ENCODE peak calls at places on chromosomes 4 and X, in eight cellular contexts. One of them, this sample, is unnamed.

GRCh38 chrX:136397001-136397400 is 90.7 kb upstream of the BRS3 start:
- DNase-seq in activated T-helper 1 cell treated with anti-CD3 and anti-CD28 coated beads, Interleukin-2, amount 50 U/mL, for 16 hours: no peak
- DNase-seq in GM12891: no peak
- DNase-seq in HCEC 1CT: peak; percentile 4
- DNase-seq in NCI-H510A: no peak
- DNase-seq in hippocampal formation: no peak
- DNase-seq in tibial nerve: no peak
- DNase-seq in stimulated activated CD4-positive, alpha-beta T cell treated with anti-CD3 and anti-CD28 coated beads, Interleukin-4, amount 100 ng/mL, for 48 hours: no peak
- DNase-seq in this sample: no peak

GRCh38 chr4:6913350-6913749 is 3.7 kb downstream of the TBC1D14 start:
- DNase-seq in activated T-helper 1 cell treated with anti-CD3 and anti-CD28 coated beads, Interleukin-2, amount 50 U/mL, for 16 hours: no peak
- DNase-seq in GM12891: no peak
- DNase-seq in HCEC 1CT: no peak
- DNase-seq in NCI-H510A: no peak
- DNase-seq in hippocampal formation: no peak
- DNase-seq in tibial nerve: no peak
- DNase-seq in stimulated activated CD4-positive, alpha-beta T cell treated with anti-CD3 and anti-CD28 coated beads, Interleukin-4, amount 100 ng/mL, for 48 hours: no peak
- DNase-seq in this sample: no peak

GRCh38 chrX:113644426-113644825 is 803.8 kb upstream of the AMOT start:
- DNase-seq in activated T-helper 1 cell treated with anti-CD3 and anti-CD28 coated beads, Interleukin-2, amount 50 U/mL, for 16 hours: no peak
- DNase-seq in GM12891: no peak
- DNase-seq in HCEC 1CT: peak; percentile 73
- DNase-seq in NCI-H510A: no peak
- DNase-seq in hippocampal formation: no peak
- DNase-seq in tibial nerve: no peak
- DNase-seq in stimulated activated CD4-positive, alpha-beta T cell treated with anti-CD3 and anti-CD28 coated beads, Interleukin-4, amount 100 ng/mL, for 48 hours: no peak
- DNase-seq in this sample: no peak

GRCh38 chr4:53192017-53192416 is 173.8 kb downstream of the SCFD2 start:
- DNase-seq in activated T-helper 1 cell treated with anti-CD3 and anti-CD28 coated beads, Interleukin-2, amount 50 U/mL, for 16 hours: no peak
- DNase-seq in GM12891: no peak
- DNase-seq in HCEC 1CT: no peak
- DNase-seq in NCI-H510A: no peak
- DNase-seq in hippocampal formation: no peak
- DNase-seq in tibial nerve: no peak
- DNase-seq in stimulated activated CD4-positive, alpha-beta T cell treated with anti-CD3 and anti-CD28 coated beads, Interleukin-4, amount 100 ng/mL, for 48 hours: no peak
- DNase-seq in this sample: no peak

GRCh38 chr4:147674073-147674472 is 9.9 kb downstream of the PRMT9 start:
- DNase-seq in activated T-helper 1 cell treated with anti-CD3 and anti-CD28 coated beads, Interleukin-2, amount 50 U/mL, for 16 hours: no peak
- DNase-seq in GM12891: no peak
- DNase-seq in HCEC 1CT: no peak
- DNase-seq in NCI-H510A: no peak
- DNase-seq in hippocampal formation: no peak
- DNase-seq in tibial nerve: no peak
- DNase-seq in stimulated activated CD4-positive, alpha-beta T cell treated with anti-CD3 and anti-CD28 coated beads, Interleukin-4, amount 100 ng/mL, for 48 hours: no peak
- DNase-seq in this sample: no peak

GRCh38 chr4:24657768-24658617 is 73.6 kb upstream of the DHX15 start:
- DNase-seq in activated T-helper 1 cell treated with anti-CD3 and anti-CD28 coated beads, Interleukin-2, amount 50 U/mL, for 16 hours: no peak
- DNase-seq in GM12891: peak; percentile 21
- DNase-seq in HCEC 1CT: peak; percentile 17
- DNase-seq in NCI-H510A: no peak
- DNase-seq in hippocampal formation: peak; percentile 82
- DNase-seq in tibial nerve: peak; percentile 36
- DNase-seq in stimulated activated CD4-positive, alpha-beta T cell treated with anti-CD3 and anti-CD28 coated beads, Interleukin-4, amount 100 ng/mL, for 48 hours: no peak
- DNase-seq in this sample: no peak

GRCh38 chr4:85747871-85748491 is 273.0 kb downstream of the ARHGAP24 start:
- DNase-seq in activated T-helper 1 cell treated with anti-CD3 and anti-CD28 coated beads, Interleukin-2, amount 50 U/mL, for 16 hours: no peak
- DNase-seq in GM12891: peak; percentile 26
- DNase-seq in HCEC 1CT: peak; percentile 54
- DNase-seq in NCI-H510A: peak; percentile 33
- DNase-seq in hippocampal formation: peak; percentile 12
- DNase-seq in tibial nerve: no peak
- DNase-seq in stimulated activated CD4-positive, alpha-beta T cell treated with anti-CD3 and anti-CD28 coated beads, Interleukin-4, amount 100 ng/mL, for 48 hours: no peak
- DNase-seq in this sample: no peak

GRCh38 chrX:154436597-154437397 is at the start of gene GDI1:
- DNase-seq in activated T-helper 1 cell treated with anti-CD3 and anti-CD28 coated beads, Interleukin-2, amount 50 U/mL, for 16 hours: peak; percentile 47
- DNase-seq in GM12891: peak; percentile 75
- DNase-seq in HCEC 1CT: peak; percentile 37
- DNase-seq in NCI-H510A: peak; percentile 49
- DNase-seq in hippocampal formation: no peak
- DNase-seq in tibial nerve: no peak
- DNase-seq in stimulated activated CD4-positive, alpha-beta T cell treated with anti-CD3 and anti-CD28 coated beads, Interleukin-4, amount 100 ng/mL, for 48 hours: peak; percentile 38
- DNase-seq in this sample: peak; percentile 57

GRCh38 chr4:118749347-118749988 is 64.3 kb downstream of the METTL14 start:
- DNase-seq in activated T-helper 1 cell treated with anti-CD3 and anti-CD28 coated beads, Interleukin-2, amount 50 U/mL, for 16 hours: no peak
- DNase-seq in GM12891: no peak
- DNase-seq in HCEC 1CT: no peak
- DNase-seq in NCI-H510A: no peak
- DNase-seq in hippocampal formation: no peak
- DNase-seq in tibial nerve: no peak
- DNase-seq in stimulated activated CD4-positive, alpha-beta T cell treated with anti-CD3 and anti-CD28 coated beads, Interleukin-4, amount 100 ng/mL, for 48 hours: no peak
- DNase-seq in this sample: no peak

GRCh38 chr4:999863-1000425 is 6.7 kb upstream of the SLC26A1 start:
- DNase-seq in activated T-helper 1 cell treated with anti-CD3 and anti-CD28 coated beads, Interleukin-2, amount 50 U/mL, for 16 hours: no peak
- DNase-seq in GM12891: no peak
- DNase-seq in HCEC 1CT: no peak
- DNase-seq in NCI-H510A: no peak
- DNase-seq in hippocampal formation: no peak
- DNase-seq in tibial nerve: no peak
- DNase-seq in stimulated activated CD4-positive, alpha-beta T cell treated with anti-CD3 and anti-CD28 coated beads, Interleukin-4, amount 100 ng/mL, for 48 hours: no peak
- DNase-seq in this sample: no peak

GRCh38 chr4:165096776-165097175 is 15.9 kb downstream of the TMEM192 start:
- DNase-seq in activated T-helper 1 cell treated with anti-CD3 and anti-CD28 coated beads, Interleukin-2, amount 50 U/mL, for 16 hours: no peak
- DNase-seq in GM12891: no peak
- DNase-seq in HCEC 1CT: peak; percentile 3
- DNase-seq in NCI-H510A: no peak
- DNase-seq in hippocampal formation: no peak
- DNase-seq in tibial nerve: no peak
- DNase-seq in stimulated activated CD4-positive, alpha-beta T cell treated with anti-CD3 and anti-CD28 coated beads, Interleukin-4, amount 100 ng/mL, for 48 hours: no peak
- DNase-seq in this sample: no peak

GRCh38 chr4:150315175-150315574 is 236.9 kb downstream of the DCLK2 start:
- DNase-seq in activated T-helper 1 cell treated with anti-CD3 and anti-CD28 coated beads, Interleukin-2, amount 50 U/mL, for 16 hours: no peak
- DNase-seq in GM12891: no peak
- DNase-seq in HCEC 1CT: no peak
- DNase-seq in NCI-H510A: no peak
- DNase-seq in hippocampal formation: no peak
- DNase-seq in tibial nerve: no peak
- DNase-seq in stimulated activated CD4-positive, alpha-beta T cell treated with anti-CD3 and anti-CD28 coated beads, Interleukin-4, amount 100 ng/mL, for 48 hours: no peak
- DNase-seq in this sample: no peak

GRCh38 chr4:105106416-105106815 is 40.3 kb upstream of the TET2 start:
- DNase-seq in activated T-helper 1 cell treated with anti-CD3 and anti-CD28 coated beads, Interleukin-2, amount 50 U/mL, for 16 hours: no peak
- DNase-seq in GM12891: no peak
- DNase-seq in HCEC 1CT: no peak
- DNase-seq in NCI-H510A: no peak
- DNase-seq in hippocampal formation: no peak
- DNase-seq in tibial nerve: no peak
- DNase-seq in stimulated activated CD4-positive, alpha-beta T cell treated with anti-CD3 and anti-CD28 coated beads, Interleukin-4, amount 100 ng/mL, for 48 hours: no peak
- DNase-seq in this sample: no peak

GRCh38 chrX:74492720-74493201 is 71.5 kb downstream of the SLC16A2 start:
- DNase-seq in activated T-helper 1 cell treated with anti-CD3 and anti-CD28 coated beads, Interleukin-2, amount 50 U/mL, for 16 hours: no peak
- DNase-seq in GM12891: no peak
- DNase-seq in HCEC 1CT: no peak
- DNase-seq in NCI-H510A: no peak
- DNase-seq in hippocampal formation: no peak
- DNase-seq in tibial nerve: no peak
- DNase-seq in stimulated activated CD4-positive, alpha-beta T cell treated with anti-CD3 and anti-CD28 coated beads, Interleukin-4, amount 100 ng/mL, for 48 hours: peak; percentile 6
- DNase-seq in this sample: peak; percentile 66

GRCh38 chr4:77449996-77450395 is 155.6 kb upstream of the CXCL13 start:
- DNase-seq in activated T-helper 1 cell treated with anti-CD3 and anti-CD28 coated beads, Interleukin-2, amount 50 U/mL, for 16 hours: no peak
- DNase-seq in GM12891: no peak
- DNase-seq in HCEC 1CT: no peak
- DNase-seq in NCI-H510A: no peak
- DNase-seq in hippocampal formation: no peak
- DNase-seq in tibial nerve: no peak
- DNase-seq in stimulated activated CD4-positive, alpha-beta T cell treated with anti-CD3 and anti-CD28 coated beads, Interleukin-4, amount 100 ng/mL, for 48 hours: no peak
- DNase-seq in this sample: no peak

GRCh38 chr4:159487284-159487747 is 384.4 kb downstream of the RAPGEF2 start:
- DNase-seq in activated T-helper 1 cell treated with anti-CD3 and anti-CD28 coated beads, Interleukin-2, amount 50 U/mL, for 16 hours: no peak
- DNase-seq in GM12891: peak; percentile 10
- DNase-seq in HCEC 1CT: peak; percentile 55
- DNase-seq in NCI-H510A: peak; percentile 11
- DNase-seq in hippocampal formation: peak; percentile 37
- DNase-seq in tibial nerve: no peak
- DNase-seq in stimulated activated CD4-positive, alpha-beta T cell treated with anti-CD3 and anti-CD28 coated beads, Interleukin-4, amount 100 ng/mL, for 48 hours: peak; percentile 6
- DNase-seq in this sample: peak; percentile 21

GRCh38 chr4:63742882-63743281 is 666.4 kb downstream of the TECRL start:
- DNase-seq in activated T-helper 1 cell treated with anti-CD3 and anti-CD28 coated beads, Interleukin-2, amount 50 U/mL, for 16 hours: no peak
- DNase-seq in GM12891: no peak
- DNase-seq in HCEC 1CT: no peak
- DNase-seq in NCI-H510A: no peak
- DNase-seq in hippocampal formation: no peak
- DNase-seq in tibial nerve: no peak
- DNase-seq in stimulated activated CD4-positive, alpha-beta T cell treated with anti-CD3 and anti-CD28 coated beads, Interleukin-4, amount 100 ng/mL, for 48 hours: no peak
- DNase-seq in this sample: no peak

GRCh38 chr4:122842984-122843531 is 16.4 kb downstream of the FGF2 start:
- DNase-seq in activated T-helper 1 cell treated with anti-CD3 and anti-CD28 coated beads, Interleukin-2, amount 50 U/mL, for 16 hours: no peak
- DNase-seq in GM12891: no peak
- DNase-seq in HCEC 1CT: no peak
- DNase-seq in NCI-H510A: no peak
- DNase-seq in hippocampal formation: no peak
- DNase-seq in tibial nerve: no peak
- DNase-seq in stimulated activated CD4-positive, alpha-beta T cell treated with anti-CD3 and anti-CD28 coated beads, Interleukin-4, amount 100 ng/mL, for 48 hours: no peak
- DNase-seq in this sample: no peak

GRCh38 chr4:170374770-170375169 is 285.0 kb upstream of the AADAT start:
- DNase-seq in activated T-helper 1 cell treated with anti-CD3 and anti-CD28 coated beads, Interleukin-2, amount 50 U/mL, for 16 hours: no peak
- DNase-seq in GM12891: peak; percentile 18
- DNase-seq in HCEC 1CT: peak; percentile 1
- DNase-seq in NCI-H510A: no peak
- DNase-seq in hippocampal formation: no peak
- DNase-seq in tibial nerve: no peak
- DNase-seq in stimulated activated CD4-positive, alpha-beta T cell treated with anti-CD3 and anti-CD28 coated beads, Interleukin-4, amount 100 ng/mL, for 48 hours: no peak
- DNase-seq in this sample: peak; percentile 65

GRCh38 chrX:39196192-39197102 is 395.2 kb downstream of the MID1IP1 start:
- DNase-seq in activated T-helper 1 cell treated with anti-CD3 and anti-CD28 coated beads, Interleukin-2, amount 50 U/mL, for 16 hours: no peak
- DNase-seq in GM12891: peak; percentile 12
- DNase-seq in HCEC 1CT: no peak
- DNase-seq in NCI-H510A: peak; percentile 16
- DNase-seq in hippocampal formation: no peak
- DNase-seq in tibial nerve: peak; percentile 13
- DNase-seq in stimulated activated CD4-positive, alpha-beta T cell treated with anti-CD3 and anti-CD28 coated beads, Interleukin-4, amount 100 ng/mL, for 48 hours: peak; percentile 30
- DNase-seq in this sample: no peak

GRCh38 chrX:87621697-87622096 is 104.1 kb downstream of the KLHL4 start:
- DNase-seq in activated T-helper 1 cell treated with anti-CD3 and anti-CD28 coated beads, Interleukin-2, amount 50 U/mL, for 16 hours: no peak
- DNase-seq in GM12891: no peak
- DNase-seq in HCEC 1CT: no peak
- DNase-seq in NCI-H510A: no peak
- DNase-seq in hippocampal formation: peak; percentile 1
- DNase-seq in tibial nerve: no peak
- DNase-seq in stimulated activated CD4-positive, alpha-beta T cell treated with anti-CD3 and anti-CD28 coated beads, Interleukin-4, amount 100 ng/mL, for 48 hours: no peak
- DNase-seq in this sample: no peak

GRCh38 chr4:54229631-54230478 is 762 bp downstream of the PDGFRA start:
- DNase-seq in activated T-helper 1 cell treated with anti-CD3 and anti-CD28 coated beads, Interleukin-2, amount 50 U/mL, for 16 hours: no peak
- DNase-seq in GM12891: no peak
- DNase-seq in HCEC 1CT: no peak
- DNase-seq in NCI-H510A: no peak
- DNase-seq in hippocampal formation: no peak
- DNase-seq in tibial nerve: no peak
- DNase-seq in stimulated activated CD4-positive, alpha-beta T cell treated with anti-CD3 and anti-CD28 coated beads, Interleukin-4, amount 100 ng/mL, for 48 hours: no peak
- DNase-seq in this sample: no peak

GRCh38 chr4:173370130-173370476 is 651 bp upstream of the SAP30 start:
- DNase-seq in activated T-helper 1 cell treated with anti-CD3 and anti-CD28 coated beads, Interleukin-2, amount 50 U/mL, for 16 hours: peak; percentile 46
- DNase-seq in GM12891: peak; percentile 26
- DNase-seq in HCEC 1CT: no peak
- DNase-seq in NCI-H510A: no peak
- DNase-seq in hippocampal formation: peak; percentile 69
- DNase-seq in tibial nerve: peak; percentile 54
- DNase-seq in stimulated activated CD4-positive, alpha-beta T cell treated with anti-CD3 and anti-CD28 coated beads, Interleukin-4, amount 100 ng/mL, for 48 hours: peak; percentile 30
- DNase-seq in this sample: no peak

GRCh38 chrX:63963382-63963781 is 178.4 kb upstream of the ARHGEF9 start:
- DNase-seq in activated T-helper 1 cell treated with anti-CD3 and anti-CD28 coated beads, Interleukin-2, amount 50 U/mL, for 16 hours: no peak
- DNase-seq in GM12891: no peak
- DNase-seq in HCEC 1CT: no peak
- DNase-seq in NCI-H510A: no peak
- DNase-seq in hippocampal formation: no peak
- DNase-seq in tibial nerve: no peak
- DNase-seq in stimulated activated CD4-positive, alpha-beta T cell treated with anti-CD3 and anti-CD28 coated beads, Interleukin-4, amount 100 ng/mL, for 48 hours: no peak
- DNase-seq in this sample: no peak

GRCh38 chr4:8478801-8479744 is 38.5 kb downstream of the TRMT44 start:
- DNase-seq in activated T-helper 1 cell treated with anti-CD3 and anti-CD28 coated beads, Interleukin-2, amount 50 U/mL, for 16 hours: no peak
- DNase-seq in GM12891: no peak
- DNase-seq in HCEC 1CT: no peak
- DNase-seq in NCI-H510A: no peak
- DNase-seq in hippocampal formation: no peak
- DNase-seq in tibial nerve: no peak
- DNase-seq in stimulated activated CD4-positive, alpha-beta T cell treated with anti-CD3 and anti-CD28 coated beads, Interleukin-4, amount 100 ng/mL, for 48 hours: no peak
- DNase-seq in this sample: no peak

GRCh38 chr4:7147261-7147660 is 45.1 kb upstream of the SORCS2 start:
- DNase-seq in activated T-helper 1 cell treated with anti-CD3 and anti-CD28 coated beads, Interleukin-2, amount 50 U/mL, for 16 hours: no peak
- DNase-seq in GM12891: no peak
- DNase-seq in HCEC 1CT: no peak
- DNase-seq in NCI-H510A: no peak
- DNase-seq in hippocampal formation: no peak
- DNase-seq in tibial nerve: no peak
- DNase-seq in stimulated activated CD4-positive, alpha-beta T cell treated with anti-CD3 and anti-CD28 coated beads, Interleukin-4, amount 100 ng/mL, for 48 hours: no peak
- DNase-seq in this sample: no peak

GRCh38 chrX:47644557-47645091 is 5.7 kb downstream of the ELK1 start:
- DNase-seq in activated T-helper 1 cell treated with anti-CD3 and anti-CD28 coated beads, Interleukin-2, amount 50 U/mL, for 16 hours: no peak
- DNase-seq in GM12891: no peak
- DNase-seq in HCEC 1CT: peak; percentile 26
- DNase-seq in NCI-H510A: no peak
- DNase-seq in hippocampal formation: no peak
- DNase-seq in tibial nerve: no peak
- DNase-seq in stimulated activated CD4-positive, alpha-beta T cell treated with anti-CD3 and anti-CD28 coated beads, Interleukin-4, amount 100 ng/mL, for 48 hours: no peak
- DNase-seq in this sample: no peak

GRCh38 chr4:145670422-145670821 is 9.5 kb upstream of the C4orf51 start:
- DNase-seq in activated T-helper 1 cell treated with anti-CD3 and anti-CD28 coated beads, Interleukin-2, amount 50 U/mL, for 16 hours: no peak
- DNase-seq in GM12891: no peak
- DNase-seq in HCEC 1CT: no peak
- DNase-seq in NCI-H510A: no peak
- DNase-seq in hippocampal formation: no peak
- DNase-seq in tibial nerve: no peak
- DNase-seq in stimulated activated CD4-positive, alpha-beta T cell treated with anti-CD3 and anti-CD28 coated beads, Interleukin-4, amount 100 ng/mL, for 48 hours: no peak
- DNase-seq in this sample: no peak

GRCh38 chr4:81465668-81466357 is 5.9 kb downstream of the RASGEF1B start:
- DNase-seq in activated T-helper 1 cell treated with anti-CD3 and anti-CD28 coated beads, Interleukin-2, amount 50 U/mL, for 16 hours: no peak
- DNase-seq in GM12891: no peak
- DNase-seq in HCEC 1CT: no peak
- DNase-seq in NCI-H510A: peak; percentile 56
- DNase-seq in hippocampal formation: no peak
- DNase-seq in tibial nerve: no peak
- DNase-seq in stimulated activated CD4-positive, alpha-beta T cell treated with anti-CD3 and anti-CD28 coated beads, Interleukin-4, amount 100 ng/mL, for 48 hours: no peak
- DNase-seq in this sample: no peak